ENCODE peak calls at places on chromosomes 4 and X, in six cellular contexts. One of them, this sample, is unnamed.

GRCh38 chr4:169202143-169202699 is 68.5 kb downstream of the SH3RF1 start:
- DNase-seq in ovary: no peak
- DNase-seq in type B pancreatic cell: no peak
- DNase-seq in IMR-90: no peak
- DNase-seq in astrocyte of the spinal cord: peak
- DNase-seq in GM12865: no peak
- DNase-seq in this sample: no peak

GRCh38 chr4:1408418-1408817 is 2.2 kb upstream of the NKX1-1 start:
- DNase-seq in ovary: no peak
- DNase-seq in type B pancreatic cell: no peak
- DNase-seq in IMR-90: no peak
- DNase-seq in astrocyte of the spinal cord: no peak
- DNase-seq in GM12865: no peak
- DNase-seq in this sample: peak

GRCh38 chr4:82017680-82018079 is 356.1 kb downstream of the HNRNPD start:
- DNase-seq in ovary: no peak
- DNase-seq in type B pancreatic cell: no peak
- DNase-seq in IMR-90: peak
- DNase-seq in astrocyte of the spinal cord: peak
- DNase-seq in GM12865: peak
- DNase-seq in this sample: no peak

GRCh38 chr4:186029731-186030421 is 39.1 kb upstream of the TLR3 start:
- DNase-seq in ovary: peak
- DNase-seq in type B pancreatic cell: no peak
- DNase-seq in IMR-90: peak
- DNase-seq in astrocyte of the spinal cord: peak
- DNase-seq in GM12865: no peak
- DNase-seq in this sample: no peak

GRCh38 chr4:139014391-139015268 is 951 bp upstream of the NOCT start:
- DNase-seq in ovary: no peak
- DNase-seq in type B pancreatic cell: no peak
- DNase-seq in IMR-90: peak
- DNase-seq in astrocyte of the spinal cord: peak
- DNase-seq in GM12865: peak
- DNase-seq in this sample: no peak

GRCh38 chr4:42816189-42816588 is 76.3 kb upstream of the GRXCR1 start:
- DNase-seq in ovary: no peak
- DNase-seq in type B pancreatic cell: no peak
- DNase-seq in IMR-90: no peak
- DNase-seq in astrocyte of the spinal cord: no peak
- DNase-seq in GM12865: no peak
- DNase-seq in this sample: no peak

GRCh38 chr4:123073650-123074049 is 151.3 kb upstream of the NUDT6 start:
- DNase-seq in ovary: no peak
- DNase-seq in type B pancreatic cell: no peak
- DNase-seq in IMR-90: no peak
- DNase-seq in astrocyte of the spinal cord: no peak
- DNase-seq in GM12865: no peak
- DNase-seq in this sample: no peak

GRCh38 chr4:20629180-20630115 is 70.8 kb upstream of the PACRGL start:
- DNase-seq in ovary: no peak
- DNase-seq in type B pancreatic cell: no peak
- DNase-seq in IMR-90: no peak
- DNase-seq in astrocyte of the spinal cord: no peak
- DNase-seq in GM12865: peak
- DNase-seq in this sample: no peak

GRCh38 chr4:81106150-81106549 is 75.6 kb downstream of the BMP3 start:
- DNase-seq in ovary: no peak
- DNase-seq in type B pancreatic cell: no peak
- DNase-seq in IMR-90: no peak
- DNase-seq in astrocyte of the spinal cord: no peak
- DNase-seq in GM12865: no peak
- DNase-seq in this sample: no peak

GRCh38 chrX:135327299-135327698 is 18.0 kb downstream of the ETDC start:
- DNase-seq in ovary: no peak
- DNase-seq in type B pancreatic cell: no peak
- DNase-seq in IMR-90: peak
- DNase-seq in astrocyte of the spinal cord: peak
- DNase-seq in GM12865: no peak
- DNase-seq in this sample: no peak

GRCh38 chrX:130688360-130688759 is 214.6 kb downstream of the ENOX2 start:
- DNase-seq in ovary: no peak
- DNase-seq in type B pancreatic cell: no peak
- DNase-seq in IMR-90: no peak
- DNase-seq in astrocyte of the spinal cord: no peak
- DNase-seq in GM12865: no peak
- DNase-seq in this sample: no peak

GRCh38 chr4:8671712-8672290 is 79.2 kb downstream of the CPZ start:
- DNase-seq in ovary: peak
- DNase-seq in type B pancreatic cell: no peak
- DNase-seq in IMR-90: no peak
- DNase-seq in astrocyte of the spinal cord: no peak
- DNase-seq in GM12865: no peak
- DNase-seq in this sample: no peak

GRCh38 chr4:61068745-61069144 is 131.4 kb upstream of the ADGRL3 start:
- DNase-seq in ovary: no peak
- DNase-seq in type B pancreatic cell: no peak
- DNase-seq in IMR-90: peak
- DNase-seq in astrocyte of the spinal cord: peak
- DNase-seq in GM12865: no peak
- DNase-seq in this sample: no peak

GRCh38 chr4:38615847-38616246 is 48.2 kb upstream of the KLF3 start:
- DNase-seq in ovary: no peak
- DNase-seq in type B pancreatic cell: no peak
- DNase-seq in IMR-90: no peak
- DNase-seq in astrocyte of the spinal cord: no peak
- DNase-seq in GM12865: no peak
- DNase-seq in this sample: no peak

GRCh38 chrX:47992093-47992375 is 11.8 kb downstream of the ZNF182 start:
- DNase-seq in ovary: no peak
- DNase-seq in type B pancreatic cell: no peak
- DNase-seq in IMR-90: no peak
- DNase-seq in astrocyte of the spinal cord: no peak
- DNase-seq in GM12865: no peak
- DNase-seq in this sample: no peak

GRCh38 chrX:133741303-133741702 is 244.1 kb downstream of the GPC3 start:
- DNase-seq in ovary: no peak
- DNase-seq in type B pancreatic cell: no peak
- DNase-seq in IMR-90: peak
- DNase-seq in astrocyte of the spinal cord: peak
- DNase-seq in GM12865: no peak
- DNase-seq in this sample: no peak

GRCh38 chr4:40193578-40193977 is 3.3 kb upstream of the RHOH start:
- DNase-seq in ovary: no peak
- DNase-seq in type B pancreatic cell: no peak
- DNase-seq in IMR-90: no peak
- DNase-seq in astrocyte of the spinal cord: no peak
- DNase-seq in GM12865: no peak
- DNase-seq in this sample: no peak

GRCh38 chr4:113160548-113160947 is 111.1 kb downstream of the ANK2 start:
- DNase-seq in ovary: no peak
- DNase-seq in type B pancreatic cell: no peak
- DNase-seq in IMR-90: no peak
- DNase-seq in astrocyte of the spinal cord: no peak
- DNase-seq in GM12865: no peak
- DNase-seq in this sample: no peak

GRCh38 chr4:41420576-41420975 is 117.4 kb upstream of the LIMCH1 start:
- DNase-seq in ovary: no peak
- DNase-seq in type B pancreatic cell: no peak
- DNase-seq in IMR-90: no peak
- DNase-seq in astrocyte of the spinal cord: no peak
- DNase-seq in GM12865: no peak
- DNase-seq in this sample: no peak

GRCh38 chrX:56530011-56530410 is 33.4 kb upstream of the UBQLN2 start:
- DNase-seq in ovary: no peak
- DNase-seq in type B pancreatic cell: no peak
- DNase-seq in IMR-90: no peak
- DNase-seq in astrocyte of the spinal cord: no peak
- DNase-seq in GM12865: no peak
- DNase-seq in this sample: no peak

GRCh38 chr4:102299708-102300107 is 45.6 kb downstream of the SLC39A8 start:
- DNase-seq in ovary: peak
- DNase-seq in type B pancreatic cell: no peak
- DNase-seq in IMR-90: peak
- DNase-seq in astrocyte of the spinal cord: peak
- DNase-seq in GM12865: peak
- DNase-seq in this sample: no peak

GRCh38 chrX:43612400-43612799 is 43.7 kb upstream of the MAOA start:
- DNase-seq in ovary: no peak
- DNase-seq in type B pancreatic cell: no peak
- DNase-seq in IMR-90: no peak
- DNase-seq in astrocyte of the spinal cord: no peak
- DNase-seq in GM12865: no peak
- DNase-seq in this sample: no peak

GRCh38 chr4:20487852-20488251 is 212.4 kb upstream of the PACRGL start:
- DNase-seq in ovary: no peak
- DNase-seq in type B pancreatic cell: no peak
- DNase-seq in IMR-90: peak
- DNase-seq in astrocyte of the spinal cord: peak
- DNase-seq in GM12865: no peak
- DNase-seq in this sample: no peak

GRCh38 chr4:173211838-173212237 is 43.2 kb downstream of the GALNT7 start:
- DNase-seq in ovary: no peak
- DNase-seq in type B pancreatic cell: no peak
- DNase-seq in IMR-90: peak
- DNase-seq in astrocyte of the spinal cord: peak
- DNase-seq in GM12865: no peak
- DNase-seq in this sample: no peak

DNA sequence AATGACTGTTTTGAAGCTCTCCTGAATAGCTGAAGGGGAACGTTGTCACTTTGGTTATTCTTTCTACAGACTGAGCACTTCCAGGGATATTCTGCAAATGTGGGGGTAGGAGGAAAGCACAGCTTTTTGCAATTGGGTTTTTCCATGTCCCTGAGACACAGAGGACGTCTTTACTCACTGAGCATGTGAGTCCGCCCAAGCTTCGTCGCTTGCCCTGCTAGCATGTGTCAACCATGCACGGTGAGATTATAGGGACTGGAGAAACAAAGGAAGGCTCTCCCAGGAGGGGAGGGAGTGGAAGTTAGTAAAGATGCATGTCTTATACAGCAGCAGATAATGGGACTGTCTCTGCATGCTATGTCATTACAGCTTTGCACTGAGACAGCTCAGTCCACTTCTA is 111.5 kb upstream of the SFRP2 start:
- DNase-seq in ovary: no peak
- DNase-seq in type B pancreatic cell: no peak
- DNase-seq in IMR-90: no peak
- DNase-seq in astrocyte of the spinal cord: no peak
- DNase-seq in GM12865: no peak
- DNase-seq in this sample: no peak
- TF ChIP-seq CTCF in ovary: no peak
- TF ChIP-seq CTCF in type B pancreatic cell: no peak
- TF ChIP-seq CTCF in IMR-90: no peak
- TF ChIP-seq CTCF in astrocyte of the spinal cord: no peak
- TF ChIP-seq CTCF in GM12865: no peak
- TF ChIP-seq CTCF in this sample: no peak

DNA sequence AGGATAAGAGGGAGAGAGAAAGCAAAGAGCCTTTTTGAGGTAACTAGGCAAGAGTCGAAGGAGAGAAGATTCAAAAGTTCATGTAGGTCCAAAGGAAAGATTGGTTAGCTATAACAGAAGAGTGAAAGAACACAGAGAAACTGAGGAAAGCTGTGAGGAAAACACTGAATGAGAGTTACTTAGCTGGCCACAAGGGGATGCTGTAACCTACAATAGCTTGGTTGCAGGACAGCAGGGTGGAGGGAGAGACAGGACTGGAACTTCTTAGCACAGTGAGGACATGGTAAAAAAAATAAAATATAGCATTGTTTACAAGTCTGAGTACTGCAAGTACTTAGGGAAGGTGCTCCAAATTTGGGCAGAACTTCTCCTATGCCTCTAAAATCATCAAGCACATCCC is 48.3 kb downstream of the RAI2 start:
- DNase-seq in ovary: no peak
- DNase-seq in type B pancreatic cell: no peak
- DNase-seq in IMR-90: no peak
- DNase-seq in astrocyte of the spinal cord: no peak
- DNase-seq in GM12865: peak
- DNase-seq in this sample: no peak
- TF ChIP-seq CTCF in ovary: peak
- TF ChIP-seq CTCF in type B pancreatic cell: peak
- TF ChIP-seq CTCF in IMR-90: peak
- TF ChIP-seq CTCF in astrocyte of the spinal cord: peak
- TF ChIP-seq CTCF in GM12865: peak
- TF ChIP-seq CTCF in this sample: peak

GRCh38 chr4:11428701-11429571 is at the start of gene HS3ST1:
- DNase-seq in ovary: peak
- DNase-seq in type B pancreatic cell: peak
- DNase-seq in IMR-90: peak
- DNase-seq in astrocyte of the spinal cord: peak
- DNase-seq in GM12865: peak
- DNase-seq in this sample: peak
- TF ChIP-seq CTCF in ovary: peak
- TF ChIP-seq CTCF in type B pancreatic cell: peak
- TF ChIP-seq CTCF in IMR-90: peak
- TF ChIP-seq CTCF in astrocyte of the spinal cord: peak
- TF ChIP-seq CTCF in GM12865: peak
- TF ChIP-seq CTCF in this sample: peak

DNA sequence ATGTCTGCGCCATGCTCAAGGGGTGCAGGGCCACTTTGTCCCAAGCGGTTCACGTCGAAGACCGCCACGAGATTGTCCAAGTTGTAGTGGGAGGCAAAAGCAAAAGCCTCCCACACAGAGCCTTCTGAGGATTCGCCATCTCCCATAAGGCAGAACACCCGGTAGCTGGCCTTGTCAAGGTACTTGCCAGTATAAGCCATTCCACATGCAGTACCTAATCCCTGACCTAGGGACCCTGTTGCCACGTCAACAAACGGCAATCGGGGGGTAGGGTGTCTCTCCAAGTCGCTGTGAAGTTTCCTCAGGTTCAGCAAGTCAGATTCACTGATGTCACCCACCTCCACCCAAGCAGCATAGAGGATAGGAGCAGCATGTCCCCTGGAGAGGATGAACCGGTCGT is 424 bp downstream of the TKTL2 start:
- DNase-seq in ovary: no peak
- DNase-seq in type B pancreatic cell: no peak
- DNase-seq in IMR-90: no peak
- DNase-seq in astrocyte of the spinal cord: no peak
- DNase-seq in GM12865: no peak
- DNase-seq in this sample: no peak
- TF ChIP-seq CTCF in ovary: no peak
- TF ChIP-seq CTCF in type B pancreatic cell: no peak
- TF ChIP-seq CTCF in IMR-90: no peak
- TF ChIP-seq CTCF in astrocyte of the spinal cord: no peak
- TF ChIP-seq CTCF in GM12865: no peak
- TF ChIP-seq CTCF in this sample: no peak